ENCODE peak calls at places on chromosomes 5 and 9, in five cellular contexts. Y is spleen, P is brain microvascular endothelial cell, R is mucosa of descending colon, J is ascending aorta. K is an unnamed sample.
A peak's percentile ranks its signal among the peaks of the same experiment; 100 is the strongest.

GRCh38 chr5:37847978-37848425 is 8.2 kb upstream of the GDNF start:
- DNase-seq in Y (no peak), P (peak; percentile 34), R (no peak), J (no peak), K (peak; percentile 83)

GRCh38 chr9:133121200-133122166 is at the start of gene RALGDS:
- DNase-seq in Y (peak; percentile 97), P (peak; percentile 62), R (peak; percentile 94), J (peak; percentile 56), K (peak; percentile 85)

GRCh38 chr5:9046756-9047481 is 499.0 kb downstream of the SEMA5A start:
- DNase-seq in Y (no peak), P (peak; percentile 100), R (no peak), J (no peak), K (peak; percentile 89)

GRCh38 chr5:129904667-129905466 is 602 bp downstream of the CHSY3 start:
- DNase-seq in Y (peak; percentile 77), P (peak; percentile 13), R (peak; percentile 45), J (no peak), K (no peak)

GRCh38 chr9:89874351-89875321 is 269.8 kb downstream of the GADD45G start:
- DNase-seq in Y (peak; percentile 64), P (no peak), R (no peak), J (no peak), K (peak; percentile 10)

GRCh38 chr5:107134931-107135330 is 535.8 kb downstream of the EFNA5 start:
- DNase-seq in Y (no peak), P (peak; percentile 6), R (no peak), J (no peak), K (no peak)

GRCh38 chr5:83715316-83716060 is 5.2 kb downstream of the HAPLN1 start:
- DNase-seq in Y (no peak), P (no peak), R (no peak), J (no peak), K (no peak)

GRCh38 chr5:154309805-154310204 is 119.3 kb downstream of the GALNT10 start:
- DNase-seq in Y (no peak), P (peak; percentile 55), R (no peak), J (no peak), K (no peak)

DNA sequence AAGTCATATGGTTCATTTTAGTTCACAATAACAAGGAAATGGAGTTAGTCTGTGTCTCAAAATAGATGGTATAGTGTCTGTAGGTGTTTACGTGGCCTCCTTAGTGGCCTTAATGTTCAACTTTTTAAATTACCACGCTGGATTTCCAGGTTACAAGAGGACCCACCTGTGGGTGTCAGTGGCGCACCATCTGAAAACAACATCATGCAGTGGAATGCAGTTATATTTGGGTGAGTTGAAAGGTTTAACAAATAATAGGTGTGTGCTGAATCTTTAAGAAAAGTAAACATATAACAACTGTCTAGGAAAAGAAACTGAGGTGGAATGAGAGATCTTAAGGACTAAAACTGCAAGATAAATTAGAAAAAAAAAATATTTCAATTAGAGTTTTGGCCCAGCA is 2.9 kb downstream of the UBE2B start:
- DNase-seq in Y (no peak), P (no peak), R (no peak), J (no peak), K (no peak)
- TF ChIP-seq CTCF in Y (no peak), P (peak; percentile 10), R (no peak), J (no peak), K (no peak)

GRCh38 chr9:107586493-107586892 is 96.9 kb upstream of the KLF4 start:
- DNase-seq in Y (no peak), P (no peak), R (no peak), J (no peak), K (no peak)
- H3K4me3 ChIP-seq in Y (no peak overlapping the region), P (no peak overlapping the region), R (no peak overlapping the region), J (no peak overlapping the region), K (no peak overlapping the region)

DNA sequence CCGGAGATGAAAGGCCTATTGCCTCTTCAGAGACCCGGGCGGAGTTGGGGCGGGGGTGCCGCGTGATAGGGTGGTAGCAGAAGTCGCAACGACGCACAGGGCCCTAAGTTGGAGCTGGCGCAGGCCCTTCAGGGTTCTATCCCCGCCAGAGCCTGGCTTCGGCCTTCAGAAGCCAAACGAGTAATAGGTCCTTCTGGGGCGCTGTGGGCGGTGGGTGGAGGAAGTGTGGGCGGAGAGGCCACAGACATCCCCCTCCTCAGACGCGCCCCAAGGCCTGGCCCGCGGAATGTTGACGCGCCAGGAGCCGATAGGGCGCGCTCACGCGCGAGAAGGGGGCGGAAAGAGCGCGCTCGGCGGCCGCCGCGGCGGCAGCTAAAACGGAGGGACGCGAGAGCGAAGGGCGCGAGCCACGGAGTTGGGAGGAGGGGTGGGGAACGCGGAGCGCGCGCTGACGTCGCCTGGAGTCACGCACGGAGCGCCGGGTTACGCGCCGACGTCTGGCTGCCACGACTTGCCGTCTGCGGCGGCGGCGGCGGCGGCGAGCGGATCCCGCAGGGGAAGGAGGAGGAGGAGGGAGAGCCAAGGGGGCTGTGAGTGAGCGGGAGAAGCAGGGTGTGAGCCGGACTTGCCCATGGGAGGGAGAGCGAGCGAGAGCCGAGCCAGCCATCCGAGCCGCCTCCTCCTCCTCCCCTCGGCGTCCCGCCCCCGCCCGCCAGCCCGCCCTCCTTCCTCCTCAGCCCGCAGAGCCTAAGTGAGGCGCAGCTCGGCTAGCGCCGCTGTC is 6.4 kb upstream of the PURA start:
- DNase-seq in Y (peak; percentile 99), P (peak; percentile 88), R (peak; percentile 97), J (peak; percentile 46), K (peak; percentile 92)
- TF ChIP-seq CTCF in Y (peak; percentile 29), P (peak; percentile 24), R (no peak), J (no peak), K (peak; percentile 9)

GRCh38 chr5:169050146-169050571 is 250.8 kb downstream of the SLIT3 start:
- DNase-seq in Y (no peak), P (no peak), R (no peak), J (no peak), K (no peak)
- H3K4me3 ChIP-seq in Y (no peak overlapping the region), P (no peak overlapping the region), R (no peak overlapping the region), J (no peak overlapping the region), K (no peak overlapping the region)

GRCh38 chr9:129835128-129835859 is at the start of the genes C9orf78 and USP20:
- DNase-seq in Y (peak; percentile 98), P (peak; percentile 75), R (peak; percentile 98), J (peak; percentile 67), K (peak; percentile 95)
- TF ChIP-seq CTCF in Y (no peak), P (no peak), R (peak; percentile 27), J (no peak), K (no peak)

DNA sequence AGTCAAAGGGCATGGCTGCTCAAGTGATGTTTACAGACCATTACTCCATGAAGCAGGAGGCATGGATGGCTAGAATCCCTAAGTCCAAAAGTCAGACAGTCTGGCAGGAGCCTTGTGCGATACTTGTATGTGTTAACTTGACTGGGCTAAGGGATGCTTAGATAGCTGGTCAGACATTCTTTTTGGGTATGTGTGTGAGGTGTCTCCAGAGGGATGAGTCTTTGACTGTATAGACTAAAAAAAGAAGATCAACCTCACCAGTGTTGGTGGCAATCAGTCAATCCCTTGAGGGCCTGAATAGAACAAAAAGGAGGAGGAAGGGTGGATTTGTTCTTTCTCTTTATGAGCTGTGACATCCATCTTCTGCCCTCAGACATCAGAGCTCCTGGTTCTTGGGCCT is 9.8 kb upstream of the HSPB3 start:
- DNase-seq in Y (no peak), P (no peak), R (no peak), J (no peak), K (no peak)
- H3K4me3 ChIP-seq in Y (no peak overlapping the region), P (no peak overlapping the region), R (no peak overlapping the region), J (no peak overlapping the region), K (no peak overlapping the region)

DNA sequence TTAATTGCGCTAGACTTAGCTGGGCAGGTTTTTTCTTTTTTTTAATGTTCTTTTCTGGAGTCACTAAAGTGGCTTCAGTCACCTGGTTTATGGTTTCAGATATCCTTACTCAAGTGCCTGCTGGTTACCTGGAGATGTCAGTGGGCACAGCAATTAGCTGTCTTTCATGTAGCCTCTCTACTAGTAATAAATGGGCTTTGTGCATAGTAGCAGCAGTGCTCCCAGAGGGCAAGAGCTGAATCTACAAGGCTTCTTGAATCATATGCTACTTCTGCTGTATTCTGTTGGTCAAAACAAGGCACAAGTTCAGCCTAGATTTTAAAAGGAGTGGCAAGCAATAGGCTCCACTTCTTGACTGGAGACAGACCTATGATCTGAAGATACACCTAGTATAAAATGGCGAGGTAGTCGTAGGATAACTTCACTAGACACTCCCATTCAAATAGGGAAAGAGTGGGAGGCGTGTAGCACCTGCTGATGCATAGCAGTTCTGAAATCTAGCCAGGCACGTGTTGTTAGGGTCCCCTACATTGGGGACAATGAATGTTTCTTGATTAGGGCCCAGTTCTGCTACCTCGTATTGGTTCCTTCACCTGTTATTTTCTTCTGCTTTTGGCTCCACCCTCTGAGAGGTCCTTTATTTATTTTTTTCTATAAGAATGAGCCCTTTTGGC is 7.0 kb downstream of the SCAMP1 start:
- DNase-seq in Y (no peak), P (no peak), R (no peak), J (no peak), K (no peak)
- TF ChIP-seq CTCF in Y (no peak), P (peak; percentile 33), R (no peak), J (no peak), K (no peak)

K was measured in fibroblast of villous mesenchyme.